ENCODE peak calls at places on chromosomes 12 and 14, in seven cellular contexts. X is IMR-90, O is A549, F is DND-41, V is fibroblast of lung, R is HepG2, H is OCI-LY7. M is an unnamed sample.
A peak's percentile ranks its signal among the peaks of the same experiment; 100 is the strongest.

GRCh38 chr12:112555621-112556233 is 137.0 kb downstream of the PTPN11 start:
- DNase-seq in H (no peak), X (no peak), F (no peak), R (no peak), V (no peak), O (peak; percentile 27), M (no peak)

GRCh38 chr14:52703225-52703624 is 3.8 kb upstream of the PSMC6 start:
- DNase-seq in V (peak; percentile 94), F (no peak), H (no peak), X (peak; percentile 98), R (no peak), O (no peak), M (peak; percentile 60)

GRCh38 chr12:113908584-113909100 is 57.5 kb downstream of the RBM19 start:
- DNase-seq in H (no peak), R (no peak), X (no peak), F (no peak), V (no peak), O (no peak), M (no peak)

GRCh38 chr12:27524839-27525238 is 833 bp downstream of the PPFIBP1 start:
- DNase-seq in X (peak; percentile 41), V (no peak), R (no peak), H (no peak), F (no peak), O (peak; percentile 23), M (peak; percentile 28)

GRCh38 chr14:104332634-104333270 is 194.4 kb downstream of the KIF26A start:
- DNase-seq in V (no peak), R (no peak), X (no peak), H (no peak), O (no peak), F (no peak), M (no peak)

GRCh38 chr12:51653431-51653830 is 62.4 kb downstream of the SCN8A start:
- DNase-seq in V (no peak), F (no peak), H (no peak), R (no peak), O (no peak), X (peak; percentile 31), M (no peak)

GRCh38 chr12:57813971-57814771 is 4.4 kb downstream of the AVIL start:
- DNase-seq in F (no peak), R (peak; percentile 67), O (no peak), V (peak; percentile 60), H (no peak), X (no peak), M (no peak)

GRCh38 chr14:65356327-65356836 is 56.1 kb upstream of the FUT8 start:
- DNase-seq in R (peak; percentile 55), H (peak; percentile 54), X (peak; percentile 92), O (peak; percentile 41), F (no peak), V (peak; percentile 88), M (peak; percentile 54)

GRCh38 chr14:92613008-92613658 is 99.6 kb downstream of the RIN3 start:
- DNase-seq in V (peak; percentile 34), X (no peak), R (peak; percentile 20), O (no peak), H (peak; percentile 63), F (peak; percentile 40), M (no peak)

GRCh38 chr12:100114574-100114973 is 28.1 kb downstream of the BLTP3B start:
- DNase-seq in R (no peak), F (no peak), H (no peak), O (no peak), X (no peak), V (peak; percentile 28), M (no peak)

GRCh38 chr14:97010491-97011160 is 213.4 kb downstream of the VRK1 start:
- DNase-seq in R (no peak), H (no peak), V (no peak), F (no peak), O (no peak), X (no peak), M (no peak)
- H3K9me3 ChIP-seq in R (no peaks in the 10 kb centered on the region), H (no peaks in the 10 kb centered on the region), V (no peaks in the 10 kb centered on the region), F (peaks cover 10% of the 10 kb centered on the region), O (no peaks in the 10 kb centered on the region), X (peaks cover 39% of the 10 kb centered on the region), M (no peaks in the 10 kb centered on the region)

DNA sequence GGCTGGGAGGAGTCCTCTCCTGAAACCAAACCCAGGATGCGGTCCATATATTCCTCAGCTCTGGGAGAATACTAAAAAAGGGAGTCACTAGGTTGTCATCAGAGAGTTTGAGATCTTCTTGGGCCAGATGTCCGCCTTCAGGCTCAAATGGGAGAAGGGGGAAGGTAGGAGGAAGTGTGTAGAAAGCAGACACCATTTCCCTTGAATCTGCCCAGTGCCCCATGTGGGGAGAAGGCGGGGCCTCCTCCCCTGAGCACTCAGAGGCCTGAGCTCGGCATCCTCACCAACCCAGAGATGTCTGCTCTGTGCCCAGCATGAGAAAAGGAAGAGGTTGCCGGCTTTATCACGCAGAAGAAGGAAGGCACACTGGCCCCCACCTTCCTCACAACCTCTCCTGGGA is 37.3 kb downstream of the LTBP2 start:
- DNase-seq in R (no peak), F (no peak), V (no peak), X (peak; percentile 21), O (no peak), H (peak; percentile 33), M (no peak)
- H3K4me2 ChIP-seq in R (no peak overlapping the region), F (no peak overlapping the region), V (peak overlapping the region; percentile 15), X (no peak overlapping the region), O (no peak overlapping the region), H (no peak overlapping the region), M (no peak overlapping the region)

DNA sequence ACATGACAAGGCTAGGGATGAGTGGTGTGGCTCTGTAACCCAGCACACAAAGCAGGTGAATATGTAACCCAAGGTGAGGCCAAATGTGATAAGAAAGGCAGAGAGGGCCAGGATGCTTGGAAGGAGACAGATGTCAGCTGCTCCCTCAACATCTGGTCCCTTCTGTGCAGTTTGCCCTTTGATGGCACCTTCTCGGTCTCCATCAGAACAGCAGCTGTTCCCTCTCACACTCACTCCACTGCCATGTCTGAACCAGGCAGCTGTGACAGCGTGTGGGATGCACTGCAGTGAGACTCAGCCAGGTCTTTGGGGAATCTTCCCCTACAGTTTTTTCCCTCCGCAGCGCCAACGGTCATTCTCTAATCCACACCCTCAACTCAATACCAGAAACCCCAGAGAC is 229.8 kb downstream of the GLT1D1 start:
- DNase-seq in H (no peak), X (no peak), R (no peak), V (no peak), F (no peak), O (no peak), M (no peak)
- H3K9me3 ChIP-seq in H (no peaks in the 10 kb centered on the region), X (peaks cover 48% of the 10 kb centered on the region), R (no peaks in the 10 kb centered on the region), V (no peaks in the 10 kb centered on the region), F (no peaks in the 10 kb centered on the region), O (no peaks in the 10 kb centered on the region), M (no peaks in the 10 kb centered on the region)

DNA sequence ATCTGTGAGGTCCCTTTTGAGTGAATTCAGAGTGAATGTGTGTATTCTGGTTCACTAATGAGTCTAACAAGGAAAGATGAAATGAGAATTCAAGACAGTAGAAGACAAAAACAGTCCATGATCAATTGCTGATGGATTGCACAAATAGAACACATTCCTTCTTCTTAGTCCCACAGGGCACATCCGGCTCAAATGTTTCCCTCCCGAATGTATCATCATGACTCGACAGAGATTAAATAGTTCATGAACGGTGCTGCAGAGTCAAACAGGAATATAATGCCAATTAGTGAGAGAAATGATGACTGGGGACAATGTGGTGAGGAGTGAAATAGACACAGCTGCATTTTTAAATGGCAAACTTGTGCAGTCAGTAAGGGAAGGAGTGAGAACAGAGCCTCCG is 11.5 kb upstream of the SFSWAP start:
- DNase-seq in R (no peak), O (no peak), H (no peak), F (no peak), X (no peak), V (no peak), M (no peak)
- H3K4me2 ChIP-seq in R (no peak overlapping the region), O (no peak overlapping the region), H (no peak overlapping the region), F (no peak overlapping the region), X (no peak overlapping the region), V (no peak overlapping the region), M (no peak overlapping the region)

GRCh38 chr14:46480817-46481216 is 170.8 kb downstream of the RPL10L start:
- DNase-seq in X (no peak), F (no peak), H (no peak), O (no peak), V (no peak), R (no peak), M (peak; percentile 6)
- H3K9me3 ChIP-seq in X (no peaks in the 10 kb centered on the region), F (no peaks in the 10 kb centered on the region), H (no peaks in the 10 kb centered on the region), O (peaks cover 3% of the 10 kb centered on the region), V (no peaks in the 10 kb centered on the region), R (peaks cover 6% of the 10 kb centered on the region), M (no peaks in the 10 kb centered on the region)

GRCh38 chr12:8156416-8156815 is 399 bp upstream of the ZNF705A start:
- DNase-seq in H (no peak), F (no peak), R (no peak), X (no peak), V (peak; percentile 6), O (no peak), M (no peak)
- H3K4me2 ChIP-seq in H (no peak overlapping the region), F (no peak overlapping the region), R (no peak overlapping the region), X (no peak overlapping the region), V (no peak overlapping the region), O (peak overlapping the region; percentile 46), M (no peak overlapping the region)

DNA sequence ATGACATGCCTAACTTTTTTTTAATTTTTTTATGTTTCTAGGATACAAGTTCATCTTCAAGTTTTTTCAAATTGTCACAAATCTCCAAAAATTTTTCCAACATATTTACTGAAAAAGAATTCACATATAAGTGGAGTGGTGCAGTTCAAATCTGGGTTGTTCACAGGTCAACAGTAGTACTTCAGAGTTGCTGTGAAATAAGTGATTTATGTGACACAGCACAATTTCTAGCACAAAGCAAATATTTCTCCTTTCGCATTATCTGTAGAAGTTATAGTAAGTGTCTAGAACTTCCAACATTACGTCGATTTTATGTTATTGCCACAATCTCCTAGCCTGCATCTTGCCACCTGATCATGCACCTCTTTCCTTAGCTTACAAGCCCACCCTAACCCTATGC is 9.7 kb upstream of the KRT2 start:
- DNase-seq in F (no peak), H (no peak), V (no peak), R (no peak), X (no peak), O (no peak), M (no peak)
- H3K9me3 ChIP-seq in F (no peaks in the 10 kb centered on the region), H (no peaks in the 10 kb centered on the region), V (no peaks in the 10 kb centered on the region), R (no peaks in the 10 kb centered on the region), X (no peaks in the 10 kb centered on the region), O (no peaks in the 10 kb centered on the region), M (no peaks in the 10 kb centered on the region)